ENCODE peak calls at places on chromosomes 3 and 15, in five cellular contexts. B, J, C, P and Z are unnamed samples.

GRCh38 chr3:8499181-8499611 is 2.4 kb upstream of the LMCD1 start:
- DNase-seq in B (no peak), J (no peak), C (no peak), P (no peak), Z (no peak)

GRCh38 chr3:58004972-58005371 is 3.2 kb upstream of the FLNB start:
- DNase-seq in J (no peak), C (no peak), B (no peak), P (no peak), Z (no peak)

GRCh38 chr3:105197863-105198262 is 168.8 kb upstream of the ALCAM start:
- DNase-seq in P (no peak), C (no peak), B (no peak), J (no peak), Z (no peak)

GRCh38 chr15:22979069-22979698 is 984 bp downstream of the CYFIP1 start:
- DNase-seq in J (peak; percentile 25), C (peak; percentile 37), P (peak; percentile 80), B (peak; percentile 16), Z (peak; percentile 26)

GRCh38 chr3:178966299-178967183 is 105.1 kb downstream of the ZMAT3 start:
- DNase-seq in P (no peak), B (no peak), J (no peak), C (no peak), Z (peak; percentile 11)

GRCh38 chr15:30791776-30792175 is 111.9 kb upstream of the FAN1 start:
- DNase-seq in C (no peak), B (no peak), J (no peak), P (no peak), Z (no peak)

GRCh38 chr3:30308131-30308530 is 298.3 kb upstream of the TGFBR2 start:
- DNase-seq in J (no peak), B (no peak), P (no peak), C (no peak), Z (no peak)

GRCh38 chr3:115581347-115582135 is 41.8 kb upstream of the GAP43 start:
- DNase-seq in J (no peak), P (no peak), B (no peak), C (no peak), Z (no peak)

GRCh38 chr3:45092132-45093031 is 53.8 kb downstream of the CDCP1 start:
- DNase-seq in P (peak; percentile 77), J (no peak), C (no peak), B (no peak), Z (no peak)

GRCh38 chr3:179991104-179991503 is 45.6 kb downstream of the PEX5L start:
- DNase-seq in J (no peak), C (no peak), B (no peak), P (no peak), Z (no peak)

GRCh38 chr15:100772478-100773378 is 106.9 kb upstream of the ALDH1A3 start:
- DNase-seq in C (no peak), J (no peak), B (no peak), P (peak; percentile 10), Z (no peak)

GRCh38 chr15:100291106-100291505 is 50.7 kb downstream of the ADAMTS17 start:
- DNase-seq in C (no peak), J (no peak), P (no peak), B (peak; percentile 4), Z (peak; percentile 16)

GRCh38 chr3:32816439-32817194 is 1.2 kb upstream of the TRIM71 start:
- DNase-seq in B (no peak), C (peak; percentile 59), P (no peak), J (no peak), Z (no peak)

GRCh38 chr3:107404727-107405519 is 27.7 kb downstream of the CCDC54 start:
- DNase-seq in B (no peak), C (no peak), P (no peak), J (no peak), Z (no peak)

GRCh38 chr3:122104515-122105194 is 49.5 kb downstream of the CD86 start:
- DNase-seq in B (no peak), C (no peak), J (no peak), P (no peak), Z (no peak)

GRCh38 chr3:194072097-194072428 is 63.9 kb upstream of the HES1 start:
- DNase-seq in P (no peak), C (no peak), B (no peak), J (no peak), Z (no peak)

GRCh38 chr3:118548434-118548833 is 486.2 kb downstream of the IGSF11 start:
- DNase-seq in P (no peak), C (no peak), B (no peak), J (no peak), Z (no peak)

GRCh38 chr3:37254316-37254715 is 79.9 kb upstream of the LRRFIP2 start:
- DNase-seq in B (no peak), C (no peak), P (no peak), J (no peak), Z (no peak)

GRCh38 chr15:70299931-70300858 is 202.5 kb upstream of the TLE3 start:
- DNase-seq in J (peak; percentile 23), P (no peak), B (peak; percentile 94), C (no peak), Z (peak; percentile 64)

GRCh38 chr15:61036121-61036520 is 193.0 kb downstream of the RORA start:
- DNase-seq in J (no peak), B (no peak), P (no peak), C (no peak), Z (no peak)

GRCh38 chr3:160401301-160402095 is 2.0 kb downstream of the SMC4 start:
- DNase-seq in P (peak; percentile 37), C (no peak), J (no peak), B (no peak), Z (no peak)

GRCh38 chr15:48414015-48414414 is 82.8 kb downstream of the DUT start:
- DNase-seq in P (no peak), C (no peak), J (no peak), B (no peak), Z (no peak)

GRCh38 chr3:178067721-178068120 is 468.5 kb upstream of the KCNMB2 start:
- DNase-seq in P (no peak), B (no peak), J (no peak), C (no peak), Z (no peak)

GRCh38 chr3:185519021-185519420 is 20.2 kb upstream of the TMEM41A start:
- DNase-seq in J (no peak), B (no peak), C (no peak), P (no peak), Z (no peak)

GRCh38 chr3:54120657-54121403 is 1.5 kb upstream of the CACNA2D3 start:
- DNase-seq in C (no peak), B (no peak), J (no peak), P (no peak), Z (no peak)

GRCh38 chr3:111472556-111472955 is 69.4 kb upstream of the CD96 start:
- DNase-seq in P (no peak), B (no peak), J (no peak), C (no peak), Z (no peak)

GRCh38 chr15:29668120-29668602 is 154.1 kb downstream of the TJP1 start:
- DNase-seq in C (peak; percentile 60), P (peak; percentile 85), B (peak; percentile 24), J (no peak), Z (no peak)